ENCODE peak calls at places on chromosome 7, in ten cellular contexts. P is nephron progenitor cell; N is thoracic aorta; V is HFFc6; B is CD8-positive, alpha-beta T cell; D is neural crest cell; J is GM20000; A is astrocyte of the spinal cord; O is fibroblast of mammary gland; I is sigmoid colon. E is an unnamed sample.

GRCh38 chr7:985915-986741 is 3.1 kb downstream of the CYP2W1 start:
- DNase-seq in A (no peak), V (peak), I (no peak), O (peak), J (no peak), N (no peak), B (no peak), P (no peak), D (no peak), E (no peak)

GRCh38 chr7:128172963-128173362 is 68.1 kb upstream of the LEP start:
- DNase-seq in O (no peak), I (no peak), V (no peak), A (no peak), N (no peak), P (no peak), D (no peak), J (no peak), B (no peak), E (no peak)

GRCh38 chr7:100127866-100128601 is 1.3 kb downstream of the MBLAC1 start:
- DNase-seq in B (peak), N (no peak), O (no peak), P (peak), A (no peak), I (no peak), V (peak), D (peak), J (peak), E (no peak)

GRCh38 chr7:136308230-136308629 is 331.1 kb upstream of the MTPN start:
- DNase-seq in N (no peak), O (no peak), B (no peak), I (no peak), V (no peak), P (no peak), D (no peak), J (no peak), A (no peak), E (no peak)

GRCh38 chr7:106462365-106462859 is 177.6 kb upstream of the NAMPT start:
- DNase-seq in A (peak), V (no peak), J (peak), I (no peak), N (no peak), D (peak), B (no peak), O (peak), P (no peak), E (peak)

GRCh38 chr7:55570218-55570873 is 2.0 kb downstream of the VOPP1 start:
- DNase-seq in N (no peak), B (peak), V (no peak), D (no peak), I (no peak), J (peak), O (peak), P (no peak), A (no peak), E (no peak)

GRCh38 chr7:521221-522070 is 1.8 kb upstream of the PDGFA start:
- DNase-seq in O (peak), A (peak), V (peak), B (no peak), J (peak), P (peak), I (no peak), D (peak), N (no peak), E (no peak)

GRCh38 chr7:22269963-22270362 is 87.0 kb downstream of the RAPGEF5 start:
- DNase-seq in D (no peak), P (no peak), B (no peak), N (no peak), I (no peak), V (no peak), A (no peak), J (no peak), O (no peak), E (no peak)

GRCh38 chr7:122166708-122167107 is 22.7 kb upstream of the AASS start:
- DNase-seq in N (no peak), P (no peak), I (no peak), V (peak), B (no peak), J (no peak), O (peak), A (peak), D (no peak), E (peak)

GRCh38 chr7:114660007-114660406 is 245.4 kb downstream of the FOXP2 start:
- DNase-seq in B (no peak), I (no peak), A (no peak), V (no peak), O (no peak), P (no peak), N (no peak), D (no peak), J (no peak), E (no peak)

GRCh38 chr7:128831178-128831993 is 1.2 kb downstream of the FLNC start:
- DNase-seq in O (peak), N (no peak), B (no peak), A (peak), D (peak), P (peak), V (no peak), J (peak), I (peak), E (no peak)

GRCh38 chr7:22640269-22640668 is 86.7 kb upstream of the IL6 start:
- DNase-seq in O (no peak), A (no peak), P (no peak), B (no peak), I (no peak), N (no peak), J (peak), V (no peak), D (no peak), E (no peak)

GRCh38 chr7:90708841-90709317 is 112.8 kb downstream of the CDK14 start:
- DNase-seq in V (peak), B (no peak), N (no peak), I (no peak), P (peak), J (peak), O (peak), A (no peak), D (peak), E (peak)

GRCh38 chr7:148153611-148154010 is 437.0 kb upstream of the C7orf33 start:
- DNase-seq in V (no peak), B (no peak), I (no peak), O (no peak), P (no peak), N (no peak), A (no peak), D (no peak), J (no peak), E (no peak)

GRCh38 chr7:151822541-151823181 is 54.3 kb downstream of the PRKAG2 start:
- DNase-seq in P (no peak), A (no peak), N (no peak), V (no peak), B (no peak), O (no peak), I (no peak), J (no peak), D (no peak), E (no peak)

GRCh38 chr7:372546-372938 is 82.6 kb downstream of the FOXL3 start:
- DNase-seq in A (no peak), I (no peak), D (no peak), V (no peak), N (no peak), J (no peak), B (no peak), O (no peak), P (no peak), E (no peak)

GRCh38 chr7:104979167-104979841 is 34.7 kb upstream of the KMT2E start:
- DNase-seq in B (no peak), I (no peak), P (peak), N (no peak), O (peak), V (peak), J (no peak), A (peak), D (no peak), E (peak)

GRCh38 chr7:129650056-129650758 is 38.7 kb downstream of the NRF1 start:
- DNase-seq in P (no peak), O (no peak), D (no peak), J (no peak), N (no peak), V (no peak), A (peak), I (no peak), B (no peak), E (no peak)

GRCh38 chr7:138741453-138741735 is 40.2 kb upstream of the SVOPL start:
- DNase-seq in I (no peak), J (no peak), N (no peak), P (no peak), B (no peak), O (no peak), V (no peak), A (no peak), D (no peak), E (no peak)

GRCh38 chr7:13540429-13540828 is 449.0 kb downstream of the ETV1 start:
- DNase-seq in I (no peak), D (no peak), B (no peak), J (no peak), O (peak), P (no peak), A (peak), N (no peak), V (no peak), E (no peak)

DNA sequence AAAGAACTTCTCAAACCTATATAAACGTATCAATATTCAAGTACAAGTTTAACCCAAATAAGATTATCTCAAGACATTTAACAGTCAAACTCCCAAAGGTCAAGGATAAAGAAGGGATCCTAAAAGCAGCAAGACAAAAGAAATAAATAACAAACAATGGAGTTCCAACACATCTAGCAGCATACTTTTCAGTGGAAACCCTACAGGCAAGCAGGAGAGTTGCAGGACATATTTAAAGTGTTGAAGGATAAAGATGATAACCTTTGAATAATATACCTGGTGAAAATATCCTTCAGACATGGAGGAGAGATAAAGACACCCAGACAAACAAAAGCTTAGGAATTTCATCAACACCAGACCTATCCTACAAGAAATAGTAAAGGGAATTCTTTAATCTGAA is 82.8 kb downstream of the TES start:
- DNase-seq in I (no peak), N (no peak), D (no peak), P (no peak), J (no peak), O (no peak), B (no peak), A (no peak), V (no peak), E (no peak)
- TF ChIP-seq CTCF in I (no peak), N (no peak), D (peak), P (peak), J (no peak), O (peak), B (no peak), A (peak), V (peak), E (peak)

GRCh38 chr7:31052504-31052840 is 364 bp downstream of the ADCYAP1R1 start:
- DNase-seq in V (no peak), N (no peak), I (no peak), A (no peak), D (no peak), B (no peak), P (no peak), O (no peak), J (no peak), E (no peak)

GRCh38 chr7:31053986-31054385 is 1.9 kb downstream of the ADCYAP1R1 start:
- DNase-seq in N (no peak), P (no peak), O (no peak), J (no peak), A (no peak), I (no peak), B (no peak), V (no peak), D (no peak), E (no peak)

GRCh38 chr7:31052841-31053601 is 913 bp downstream of the ADCYAP1R1 start:
- DNase-seq in D (no peak), A (no peak), J (no peak), V (no peak), P (peak), B (no peak), O (no peak), N (no peak), I (no peak), E (no peak)

GRCh38 chr7:31049001-31049765 is 2.9 kb upstream of the ADCYAP1R1 start:
- DNase-seq in P (no peak), V (no peak), D (no peak), B (no peak), J (no peak), I (no peak), O (no peak), N (no peak), A (no peak), E (no peak)

GRCh38 chr7:31051598-31052503 is at the start of gene ADCYAP1R1:
- DNase-seq in N (no peak), O (no peak), P (peak), I (peak), D (peak), B (no peak), A (no peak), J (peak), V (no peak), E (no peak)
- TF ChIP-seq CTCF in N (no peak), O (no peak), P (no peak), I (no peak), D (peak), B (no peak), A (no peak), J (no peak), V (no peak), E (no peak)

GRCh38 chr7:81449105-81449504 is 320.7 kb downstream of the HGF start:
- DNase-seq in B (no peak), J (no peak), A (no peak), O (no peak), V (no peak), P (no peak), N (no peak), I (no peak), D (no peak), E (no peak)

GRCh38 chr7:81445462-81445861 is 324.4 kb downstream of the HGF start:
- DNase-seq in A (no peak), B (no peak), D (no peak), N (no peak), V (no peak), I (no peak), J (no peak), P (no peak), O (no peak), E (no peak)

GRCh38 chr7:81446212-81446611 is 323.6 kb downstream of the HGF start:
- DNase-seq in O (no peak), I (no peak), A (no peak), D (no peak), B (no peak), P (no peak), V (no peak), N (no peak), J (no peak), E (no peak)

GRCh38 chr7:81441750-81442149 is 328.1 kb downstream of the HGF start:
- DNase-seq in J (no peak), O (no peak), I (no peak), A (no peak), N (no peak), V (no peak), P (no peak), B (no peak), D (no peak), E (no peak)

DNA sequence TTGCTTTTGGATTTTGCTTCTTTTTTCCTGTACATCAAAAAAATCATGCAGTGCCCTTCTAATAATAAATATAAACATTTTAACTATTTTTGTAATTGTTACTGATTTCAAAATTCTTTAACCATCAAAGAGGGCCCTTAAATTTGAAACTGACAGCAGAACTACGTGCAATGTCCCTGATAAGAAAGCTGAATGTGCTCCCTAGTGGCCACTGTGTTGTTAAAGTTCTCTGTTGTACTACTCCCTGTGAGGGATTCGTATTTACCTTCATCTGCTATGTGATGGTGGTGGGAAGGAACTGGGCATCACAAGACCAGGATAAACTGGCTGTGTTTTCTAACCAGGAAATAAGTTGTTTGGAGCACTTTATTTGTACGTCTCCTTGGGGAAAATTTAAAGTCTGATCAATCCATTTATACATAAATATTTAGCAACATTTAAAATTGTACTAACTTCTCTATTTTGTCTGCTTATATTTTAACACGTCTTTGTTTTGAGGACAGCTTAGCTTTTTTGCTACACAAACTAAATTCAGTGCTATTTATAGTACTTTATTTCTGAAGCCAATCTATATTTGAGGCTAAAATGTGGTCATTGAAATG is 322.4 kb downstream of the HGF start:
- DNase-seq in B (no peak), I (no peak), N (no peak), V (peak), A (peak), D (no peak), J (no peak), O (peak), P (no peak), E (peak)
- TF ChIP-seq CTCF in B (no peak), I (peak), N (no peak), V (peak), A (peak), D (peak), J (no peak), O (peak), P (peak), E (peak)

GRCh38 chr7:75712517-75713361 is 26.0 kb downstream of the HIP1 start:
- DNase-seq in B (no peak), P (no peak), V (no peak), N (no peak), J (no peak), A (no peak), I (no peak), D (no peak), O (no peak), E (no peak)
- TF ChIP-seq CTCF in B (no peak), P (no peak), V (no peak), N (no peak), J (no peak), A (no peak), I (no peak), D (no peak), O (no peak), E (no peak)

GRCh38 chr7:73429622-73430505 is 3.7 kb upstream of the FZD9 start:
- DNase-seq in D (no peak), N (no peak), A (no peak), V (no peak), P (no peak), I (no peak), J (no peak), B (no peak), O (no peak), E (no peak)
- TF ChIP-seq CTCF in D (no peak), N (no peak), A (no peak), V (no peak), P (no peak), I (no peak), J (no peak), B (no peak), O (no peak), E (no peak)

DNA sequence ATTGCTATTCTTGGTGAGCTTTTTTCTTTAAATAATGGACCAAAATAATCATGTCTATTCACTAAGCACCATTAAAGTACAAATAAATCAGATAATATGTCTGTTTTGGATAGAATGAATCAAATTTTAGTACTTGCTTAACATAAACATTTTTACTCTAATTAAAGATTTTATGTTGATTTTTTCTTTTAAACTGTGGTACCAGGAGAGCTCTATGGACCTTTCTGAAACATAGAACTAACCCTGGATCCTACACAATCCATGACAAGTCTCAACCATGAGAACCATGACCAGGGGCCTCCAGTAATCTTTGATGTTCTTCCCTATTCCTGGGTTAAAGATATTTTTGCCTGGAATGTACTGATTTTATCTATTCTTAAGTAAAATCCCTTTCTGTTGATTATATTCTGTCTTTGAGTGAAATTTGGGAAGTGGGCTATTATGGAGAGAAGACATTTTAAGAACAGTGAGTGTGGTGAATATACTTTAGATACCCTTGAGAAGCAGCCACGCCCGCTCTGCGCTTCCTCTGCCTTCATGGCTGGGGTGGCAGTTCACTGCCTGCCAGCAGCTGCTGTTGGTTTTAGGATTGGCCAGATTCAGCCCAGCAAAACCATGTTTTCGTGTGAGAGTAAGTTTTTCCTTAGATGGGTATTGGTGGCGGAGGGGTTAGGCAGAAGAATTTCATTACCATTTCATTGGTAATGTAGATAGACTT is 42.2 kb upstream of the BHLHA15 start:
- DNase-seq in A (no peak), V (no peak), O (no peak), B (no peak), J (no peak), N (no peak), P (no peak), D (no peak), I (no peak), E (no peak)
- TF ChIP-seq CTCF in A (no peak), V (peak), O (no peak), B (no peak), J (no peak), N (no peak), P (no peak), D (peak), I (no peak), E (no peak)

GRCh38 chr7:5553298-5553877 is 129.8 kb upstream of the TNRC18 start:
- DNase-seq in O (no peak), A (no peak), N (no peak), B (no peak), V (no peak), I (no peak), J (no peak), P (no peak), D (no peak), E (no peak)
- TF ChIP-seq CTCF in O (no peak), A (no peak), N (no peak), B (no peak), V (no peak), I (no peak), J (no peak), P (no peak), D (no peak), E (no peak)

DNA sequence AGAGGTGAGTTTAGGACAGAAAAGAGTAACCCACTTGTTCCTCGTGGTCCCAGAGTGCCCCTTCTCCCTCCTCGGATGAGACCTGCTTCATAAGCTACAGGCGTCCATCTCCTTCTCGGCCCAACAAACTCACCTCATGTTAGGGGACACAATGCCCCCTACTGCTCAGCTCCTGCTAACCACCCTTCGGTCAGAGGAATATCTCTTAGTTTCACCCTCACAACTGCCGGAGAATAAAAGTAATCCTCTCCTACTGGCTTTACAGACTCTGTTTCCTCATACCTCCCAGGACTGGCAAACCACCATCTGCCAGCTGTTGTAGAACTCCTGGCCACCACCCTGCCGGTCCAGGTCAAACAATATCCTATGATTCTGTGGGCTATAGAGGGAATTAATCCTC is 3.2 kb downstream of the AKR1B15 start:
- DNase-seq in D (no peak), P (peak), O (peak), I (no peak), B (no peak), N (no peak), V (no peak), A (no peak), J (no peak), E (no peak)
- TF ChIP-seq CTCF in D (peak), P (peak), O (peak), I (no peak), B (no peak), N (no peak), V (peak), A (peak), J (no peak), E (peak)

E was measured in foreskin keratinocyte.